ENCODE peak calls at places on chromosomes 7 and 10, in ten cellular contexts. F is GM12891, O is A549, I is HepG2, C is esophagus muscularis mucosa, R is prostate gland, G is lower leg skin, Q is erythroblast, E is H54, H is K562. X is an unnamed sample.

GRCh38 chr10:103276251-103276936 is 544 bp upstream of the INA start:
- DNase-seq in F (no peak), O (no peak), I (no peak), C (no peak), R (no peak), G (no peak), Q (no peak), E (no peak), H (no peak), X (no peak)

GRCh38 chr10:127550861-127551260 is 1.8 kb downstream of the NPS start:
- DNase-seq in F (no peak), O (no peak), I (no peak), C (peak), R (no peak), G (no peak), Q (no peak), E (no peak), H (no peak), X (no peak)

GRCh38 chr7:112212516-112213036 is 6.1 kb downstream of the ZNF277 start:
- DNase-seq in F (no peak), O (no peak), I (no peak), C (no peak), R (no peak), G (no peak), Q (peak), E (no peak), H (no peak), X (no peak)

GRCh38 chr10:3401491-3401938 is 228.9 kb upstream of the PITRM1 start:
- DNase-seq in F (no peak), O (no peak), I (no peak), C (no peak), R (no peak), G (no peak), Q (no peak), E (no peak), H (no peak), X (no peak)

GRCh38 chr10:126593968-126594701 is 76.4 kb downstream of the C10orf90 start:
- DNase-seq in F (no peak), O (no peak), I (no peak), C (peak), R (no peak), G (no peak), Q (no peak), E (no peak), H (no peak), X (no peak)

GRCh38 chr10:97849491-97850402 is at the start of gene GOLGA7B:
- DNase-seq in F (peak), O (peak), I (peak), C (no peak), R (no peak), G (no peak), Q (peak), E (peak), H (peak), X (peak)

GRCh38 chr7:27564881-27565482 is 97.7 kb downstream of the HIBADH start:
- DNase-seq in F (no peak), O (no peak), I (no peak), C (no peak), R (no peak), G (no peak), Q (no peak), E (no peak), H (no peak), X (no peak)

GRCh38 chr7:150340024-150340749 is 1.2 kb downstream of the RARRES2 start:
- DNase-seq in F (no peak), O (no peak), I (peak), C (no peak), R (no peak), G (peak), Q (no peak), E (no peak), H (no peak), X (no peak)

GRCh38 chr7:70238171-70238575 is 639.9 kb downstream of the AUTS2 start:
- DNase-seq in F (peak), O (no peak), I (no peak), C (no peak), R (no peak), G (no peak), Q (no peak), E (no peak), H (no peak), X (peak)

GRCh38 chr10:80453392-80453714 is 757 bp upstream of the TSPAN14 start:
- DNase-seq in F (no peak), O (no peak), I (no peak), C (no peak), R (no peak), G (no peak), Q (no peak), E (no peak), H (no peak), X (no peak)

GRCh38 chr7:91325731-91326130 is 61.5 kb downstream of the FZD1 start:
- DNase-seq in F (no peak), O (no peak), I (no peak), C (no peak), R (no peak), G (no peak), Q (no peak), E (no peak), H (no peak), X (no peak)

GRCh38 chr7:14691597-14692203 is 210.9 kb downstream of the DGKB start:
- DNase-seq in F (no peak), O (no peak), I (peak), C (no peak), R (peak), G (peak), Q (peak), E (no peak), H (peak), X (no peak)

GRCh38 chr7:47465191-47465590 is 116.7 kb downstream of the TNS3 start:
- DNase-seq in F (no peak), O (no peak), I (no peak), C (no peak), R (no peak), G (no peak), Q (no peak), E (no peak), H (no peak), X (no peak)

GRCh38 chr7:116500071-116500853 is 724 bp downstream of the CAV2 start:
- DNase-seq in F (no peak), O (no peak), I (no peak), C (no peak), R (peak), G (peak), Q (peak), E (no peak), H (peak), X (no peak)

GRCh38 chr10:4022473-4022872 is 237.5 kb upstream of the KLF6 start:
- DNase-seq in F (no peak), O (no peak), I (no peak), C (no peak), R (no peak), G (no peak), Q (no peak), E (no peak), H (no peak), X (no peak)

GRCh38 chr7:149307775-149308501 is 45.9 kb downstream of the ZNF783 start:
- DNase-seq in F (no peak), O (no peak), I (no peak), C (no peak), R (peak), G (no peak), Q (no peak), E (no peak), H (no peak), X (no peak)

GRCh38 chr10:14837756-14838581 is at the start of the genes CDNF, HSPA14 and MSANTD7:
- DNase-seq in F (peak), O (peak), I (peak), C (peak), R (peak), G (peak), Q (peak), E (peak), H (peak), X (peak)
- TF ChIP-seq POLR2A in F (peak), O (peak), I (peak), C (peak), R (peak), G (no peak), Q (peak), E (peak), H (peak), X (peak)

DNA sequence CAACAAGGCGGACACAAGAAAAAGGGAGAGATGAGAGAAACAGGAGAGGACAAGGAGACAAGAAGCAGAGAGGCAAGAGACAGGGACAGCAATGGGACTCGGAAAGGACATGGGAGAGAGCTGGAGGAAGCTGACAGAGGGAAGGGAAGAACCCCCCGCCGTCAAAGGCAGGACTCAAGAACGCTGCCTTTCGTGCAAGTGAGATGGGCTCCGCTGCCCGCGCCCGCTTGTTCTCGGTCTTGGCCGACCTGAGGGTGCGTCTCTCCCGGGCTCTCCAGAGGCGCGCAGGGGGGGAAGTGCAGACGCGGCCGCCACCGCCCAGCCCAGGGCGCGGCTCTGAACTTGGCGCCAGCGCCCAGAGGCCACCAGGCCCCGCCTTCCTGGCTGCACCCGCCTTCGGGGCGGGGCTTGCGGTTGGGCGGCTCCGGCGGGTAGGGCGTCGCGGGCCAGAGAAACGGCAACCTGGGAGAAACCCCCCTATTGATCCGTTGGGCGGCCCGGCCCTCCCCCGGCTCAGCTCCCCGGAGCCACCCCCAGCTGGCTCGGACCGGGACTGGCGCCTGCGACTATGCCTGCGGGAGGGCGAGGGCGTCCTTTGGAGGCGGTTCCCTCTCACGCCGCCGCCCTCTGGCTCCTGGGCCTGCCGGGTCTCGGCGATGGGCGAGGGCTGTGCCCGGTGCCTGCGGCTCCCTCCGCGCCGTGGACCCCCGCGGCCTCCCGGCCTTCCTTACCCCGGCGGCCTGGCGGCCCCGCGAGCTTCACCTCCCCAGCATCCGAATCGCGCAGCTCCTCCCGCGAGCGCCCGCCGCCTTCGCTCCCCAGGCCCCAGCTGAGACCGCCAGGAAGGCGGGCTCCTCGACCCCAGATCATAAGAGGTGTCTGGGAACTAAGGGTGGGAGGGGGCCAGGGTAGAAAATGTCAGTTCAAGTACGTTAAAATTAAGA is 2.2 kb upstream of the ANTXRL start:
- DNase-seq in F (peak), O (peak), I (peak), C (no peak), R (peak), G (peak), Q (peak), E (peak), H (peak), X (peak)
- TF ChIP-seq POLR2A in F (no peak), O (peak), I (no peak), C (no peak), R (peak), G (no peak), Q (peak), E (peak), H (peak), X (no peak)

DNA sequence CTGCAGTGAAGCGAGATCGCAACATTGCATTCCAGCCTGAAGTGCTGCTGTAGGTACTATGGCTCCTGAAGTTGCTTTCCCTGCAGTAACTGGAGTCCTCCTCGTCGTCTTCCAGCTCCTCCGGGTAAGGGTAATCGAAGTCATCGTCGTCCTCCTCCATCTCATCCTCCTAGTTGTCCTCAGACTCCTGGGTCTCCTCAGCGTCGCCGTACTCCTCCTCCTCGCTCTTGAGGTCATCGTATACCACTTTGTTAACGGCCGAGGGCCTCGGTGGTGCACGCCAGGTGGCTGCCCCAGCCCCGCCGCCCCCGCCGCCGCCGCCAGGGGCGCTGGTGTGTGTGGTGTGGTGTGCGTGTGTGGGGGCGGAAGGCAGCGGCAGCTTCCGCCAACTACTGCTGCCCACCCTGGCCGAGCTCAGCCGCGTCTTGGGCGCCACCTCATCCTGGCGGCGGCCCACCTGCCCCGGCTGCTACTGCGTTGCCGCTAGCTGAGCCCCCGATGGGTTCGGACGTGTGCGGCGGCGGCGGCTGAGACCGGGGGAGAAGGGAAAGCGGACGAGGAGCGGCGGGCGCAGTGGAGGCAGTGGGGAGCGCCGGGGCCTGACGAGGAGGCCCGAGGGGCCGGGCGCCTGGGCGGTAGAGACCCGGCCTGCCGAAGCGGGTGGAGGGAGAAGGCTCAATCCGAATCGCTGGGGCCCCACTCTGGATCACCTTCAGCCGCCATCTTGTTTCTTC is 11.8 kb upstream of the ACBD5 start:
- DNase-seq in F (peak), O (peak), I (no peak), C (no peak), R (no peak), G (peak), Q (peak), E (no peak), H (peak), X (peak)
- TF ChIP-seq POLR2A in F (peak), O (peak), I (no peak), C (no peak), R (no peak), G (no peak), Q (peak), E (no peak), H (peak), X (peak)

DNA sequence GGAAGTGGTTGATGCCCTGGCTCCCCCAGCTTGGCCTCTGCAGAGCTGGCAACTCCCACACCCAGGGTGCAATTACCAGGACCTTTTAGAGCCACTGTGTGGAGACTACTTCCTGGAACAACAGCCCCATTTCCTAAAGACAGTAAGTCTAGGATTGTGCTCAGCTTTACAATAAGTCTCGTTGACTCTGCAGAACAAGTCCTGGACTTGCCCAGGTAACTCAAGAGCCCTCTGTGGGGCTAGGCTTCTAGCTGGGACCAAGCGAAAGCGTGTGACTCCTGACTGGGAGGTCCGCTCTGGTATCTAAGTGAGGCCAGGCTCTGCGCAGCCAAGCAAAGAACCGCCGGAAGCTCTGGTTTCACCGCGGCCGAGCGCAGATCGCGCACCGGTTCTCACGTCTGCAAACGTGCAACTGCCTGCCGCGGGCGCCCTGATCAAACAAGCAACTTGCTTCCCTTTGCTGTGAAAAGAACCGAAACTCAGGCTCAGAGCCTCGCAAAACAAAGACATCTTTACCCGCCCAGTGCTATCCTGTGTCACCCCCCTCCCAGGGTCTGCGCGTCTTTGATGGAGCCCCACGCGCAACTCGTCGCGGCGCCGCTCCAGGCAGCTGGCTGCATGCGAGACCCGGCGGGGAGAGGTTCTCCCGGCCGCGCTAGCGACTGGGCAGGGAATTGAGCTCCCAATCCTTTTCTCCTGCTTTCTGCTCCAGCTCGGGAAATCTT is 4.4 kb upstream of the PDLIM1 start:
- DNase-seq in F (peak), O (no peak), I (no peak), C (no peak), R (peak), G (peak), Q (peak), E (no peak), H (peak), X (peak)
- TF ChIP-seq POLR2A in F (peak), O (no peak), I (no peak), C (no peak), R (peak), G (no peak), Q (no peak), E (no peak), H (peak), X (peak)

DNA sequence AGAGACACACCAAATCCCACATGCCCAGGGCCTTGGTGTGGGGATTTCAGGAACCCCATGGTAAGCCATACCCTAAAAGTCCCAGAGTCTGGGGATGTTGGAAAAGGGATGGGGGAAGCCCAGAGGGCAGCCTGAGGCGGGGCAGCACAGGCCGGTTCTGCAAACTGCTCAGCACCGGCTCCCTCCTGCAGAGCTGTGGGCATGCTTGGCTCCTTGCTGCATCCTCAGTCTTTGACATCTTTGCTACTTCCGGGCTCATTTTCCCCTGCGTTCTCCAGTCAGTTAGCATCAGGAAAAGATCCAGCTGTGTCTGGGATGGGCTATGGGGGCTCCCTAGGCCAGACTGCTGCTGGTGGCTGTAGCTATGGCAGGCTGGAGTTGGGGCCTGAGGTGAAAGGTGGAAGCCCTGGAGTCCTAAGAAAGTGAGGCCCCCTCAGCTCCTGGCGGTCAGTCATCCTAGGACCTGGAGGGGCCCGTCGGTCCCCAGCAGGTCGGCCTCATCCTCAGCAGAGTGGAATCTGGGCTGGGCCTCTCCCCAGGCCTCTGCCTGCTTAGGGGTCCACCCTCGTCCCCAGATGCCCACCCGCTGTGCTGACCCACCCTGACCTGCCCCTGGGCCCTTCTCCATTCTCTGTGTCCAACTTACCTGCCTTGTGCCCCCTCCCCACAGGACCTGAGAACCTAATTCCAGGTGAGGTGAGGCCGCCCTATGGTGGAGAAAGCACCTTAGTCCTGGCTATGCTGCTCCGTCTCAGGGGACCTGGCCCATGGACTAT is 9.3 kb downstream of the TBATA start:
- DNase-seq in F (no peak), O (no peak), I (no peak), C (no peak), R (no peak), G (peak), Q (no peak), E (no peak), H (no peak), X (no peak)
- TF ChIP-seq POLR2A in F (no peak), O (no peak), I (no peak), C (no peak), R (no peak), G (no peak), Q (no peak), E (no peak), H (no peak), X (no peak)

GRCh38 chr7:31029674-31030073 is 22.4 kb upstream of the ADCYAP1R1 start:
- DNase-seq in F (no peak), O (no peak), I (no peak), C (no peak), R (no peak), G (no peak), Q (no peak), E (no peak), H (no peak), X (no peak)

GRCh38 chr7:31029251-31029650 is 22.9 kb upstream of the ADCYAP1R1 start:
- DNase-seq in F (no peak), O (no peak), I (no peak), C (no peak), R (no peak), G (no peak), Q (no peak), E (no peak), H (no peak), X (no peak)

GRCh38 chr7:31028417-31028988 is 23.6 kb upstream of the ADCYAP1R1 start:
- DNase-seq in F (no peak), O (no peak), I (no peak), C (no peak), R (no peak), G (no peak), Q (no peak), E (no peak), H (no peak), X (no peak)

GRCh38 chr7:31027161-31027965 is 24.7 kb upstream of the ADCYAP1R1 start:
- DNase-seq in F (no peak), O (no peak), I (no peak), C (no peak), R (no peak), G (no peak), Q (no peak), E (no peak), H (no peak), X (no peak)

GRCh38 chr7:31028006-31028405 is 24.1 kb upstream of the ADCYAP1R1 start:
- DNase-seq in F (no peak), O (no peak), I (no peak), C (no peak), R (no peak), G (no peak), Q (no peak), E (no peak), H (no peak), X (no peak)
- TF ChIP-seq POLR2A in F (no peak), O (no peak), I (no peak), C (no peak), R (no peak), G (no peak), Q (no peak), E (no peak), H (no peak), X (no peak)